ENCODE peak calls at places on chromosomes 5 and 9, in seven cellular contexts. Q is breast epithelium, P is stomach, H is GM12892, U is prostate gland, M is GM12891, L is HCT116. S is an unnamed sample.

GRCh38 chr5:147483961-147484707 is 25.7 kb downstream of the DPYSL3 start:
- DNase-seq in U (no peak), Q (no peak), H (no peak), L (no peak), M (no peak), P (no peak), S (no peak)

GRCh38 chr9:106220415-106220814 is 526.1 kb downstream of the TMEM38B start:
- DNase-seq in H (no peak), L (no peak), P (no peak), Q (no peak), U (no peak), M (no peak), S (no peak)

GRCh38 chr5:124315746-124316415 is 430.6 kb downstream of the ZNF608 start:
- DNase-seq in L (no peak), P (no peak), Q (no peak), H (no peak), U (no peak), M (no peak), S (no peak)

GRCh38 chr5:141843156-141843927 is 34.9 kb downstream of the PCDH1 start:
- DNase-seq in U (no peak), M (no peak), P (peak), L (no peak), Q (peak), H (no peak), S (no peak)

GRCh38 chr5:29134418-29134817 is 2059.1 kb upstream of the CDH6 start:
- DNase-seq in L (no peak), Q (no peak), M (no peak), P (no peak), U (no peak), H (no peak), S (no peak)

GRCh38 chr5:168364151-168364661 is 72.8 kb downstream of the WWC1 start:
- DNase-seq in U (no peak), H (no peak), Q (no peak), M (no peak), L (peak), P (no peak), S (no peak)

GRCh38 chr9:114968710-114969109 is 38.3 kb upstream of the TNFSF8 start:
- DNase-seq in L (no peak), M (no peak), H (no peak), U (no peak), P (no peak), Q (no peak), S (no peak)

GRCh38 chr9:114275246-114275994 is 47.5 kb upstream of the ORM1 start:
- DNase-seq in P (no peak), L (no peak), M (no peak), U (no peak), Q (peak), H (no peak), S (no peak)

GRCh38 chr5:125083932-125084331 is 337.5 kb upstream of the ZNF608 start:
- DNase-seq in L (no peak), M (no peak), H (no peak), Q (no peak), U (no peak), P (no peak), S (no peak)

GRCh38 chr5:79878721-79879336 is 112.2 kb downstream of the MTX3 start:
- DNase-seq in P (no peak), Q (no peak), H (peak), M (peak), U (no peak), L (peak), S (peak)

GRCh38 chr9:133589454-133590227 is 19.5 kb downstream of the FAM163B start:
- DNase-seq in L (peak), M (no peak), P (no peak), H (no peak), U (no peak), Q (no peak), S (no peak)

GRCh38 chr5:169901896-169902295 is 78.4 kb downstream of the INSYN2B start:
- DNase-seq in P (no peak), U (no peak), H (no peak), M (no peak), Q (no peak), L (no peak), S (no peak)

GRCh38 chr5:14467251-14467650 is 114.3 kb upstream of the OTULINL start:
- DNase-seq in M (no peak), H (no peak), P (no peak), U (no peak), Q (no peak), L (no peak), S (no peak)

GRCh38 chr5:122354293-122354692 is 42.3 kb downstream of the SNCAIP start:
- DNase-seq in Q (no peak), L (no peak), P (no peak), H (no peak), U (no peak), M (no peak), S (no peak)

GRCh38 chr9:133661846-133662636 is 25.9 kb downstream of the DBH start:
- DNase-seq in Q (no peak), M (no peak), L (no peak), H (no peak), P (no peak), U (no peak), S (no peak)

GRCh38 chr9:125433461-125434001 is 171.9 kb downstream of the GAPVD1 start:
- DNase-seq in H (no peak), Q (no peak), M (no peak), L (no peak), U (no peak), P (no peak), S (no peak)

GRCh38 chr5:87383216-87383615 is 29.5 kb downstream of the CCNH start:
- DNase-seq in H (no peak), Q (no peak), M (no peak), P (no peak), U (no peak), L (no peak), S (no peak)

GRCh38 chr9:79377315-79377855 is 194.4 kb upstream of the TLE4 start:
- DNase-seq in H (no peak), Q (no peak), L (no peak), P (no peak), U (no peak), M (no peak), S (no peak)

GRCh38 chr9:37602817-37603216 is 10.4 kb upstream of the TOMM5 start:
- DNase-seq in M (no peak), U (peak), Q (peak), H (no peak), P (peak), L (no peak), S (no peak)

GRCh38 chr5:74477761-74478160 is 162.8 kb downstream of the ENC1 start:
- DNase-seq in M (no peak), L (no peak), H (no peak), Q (no peak), U (no peak), P (no peak), S (no peak)

GRCh38 chr9:129006328-129007034 is 21.6 kb downstream of the SH3GLB2 start:
- DNase-seq in M (peak), L (peak), Q (peak), H (peak), P (peak), U (peak), S (no peak)

DNA sequence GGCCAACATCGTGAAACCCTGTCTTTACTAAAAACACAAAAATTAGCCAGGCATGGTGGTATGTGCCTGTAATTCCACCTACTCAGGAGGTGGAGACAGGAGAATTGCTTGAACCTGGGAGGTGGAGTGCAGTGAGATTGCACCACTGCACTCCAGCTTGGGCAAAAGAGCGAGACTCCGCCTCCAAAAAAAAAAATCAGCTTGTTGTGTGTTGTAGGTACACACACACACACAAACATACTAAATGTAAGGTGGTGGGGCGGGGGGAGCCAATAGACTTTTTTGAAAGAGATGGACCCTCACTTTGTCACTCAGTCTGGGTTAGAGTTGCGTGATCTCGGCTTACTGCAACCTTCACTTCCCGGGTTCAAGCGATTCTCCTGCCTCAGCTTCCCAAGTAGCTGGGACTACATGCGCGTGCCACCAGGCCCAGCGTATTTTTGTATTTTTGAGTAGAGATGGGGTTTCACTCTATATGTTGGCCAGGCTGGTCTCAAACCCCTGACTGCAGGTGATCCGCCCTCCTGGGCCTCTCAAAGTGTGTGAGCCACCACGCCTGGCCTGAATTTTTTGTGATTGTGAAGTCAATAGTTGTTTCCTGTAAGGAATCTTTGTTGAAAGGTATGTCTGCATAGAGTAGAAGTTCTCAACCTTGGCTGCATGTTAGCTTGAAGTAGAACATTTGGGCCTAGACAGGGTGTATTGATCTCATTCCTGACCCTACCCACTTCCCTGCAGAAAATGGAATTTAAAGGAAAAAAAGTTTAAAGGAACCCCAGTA is 13.7 kb downstream of the NPM1 start:
- DNase-seq in M (no peak), P (no peak), H (no peak), L (no peak), U (no peak), Q (no peak), S (no peak)
- TF ChIP-seq POLR2AphosphoS5 in M (peak), P (no peak), H (peak), L (no peak), U (no peak), Q (no peak), S (no peak)

GRCh38 chr9:100427366-100428263 is 672 bp downstream of the MSANTD3 start:
- DNase-seq in H (no peak), U (peak), Q (peak), L (peak), M (no peak), P (peak), S (no peak)

GRCh38 chr9:100428871-100429654 is 2.1 kb downstream of the MSANTD3 start:
- DNase-seq in M (no peak), U (no peak), Q (no peak), H (no peak), L (peak), P (no peak), S (no peak)

GRCh38 chr9:100425758-100426157 is 1.2 kb upstream of the MSANTD3 start:
- DNase-seq in M (no peak), Q (no peak), H (no peak), P (no peak), U (no peak), L (no peak), S (no peak)

GRCh38 chr9:100426194-100426531 is 780 bp upstream of the MSANTD3 start:
- DNase-seq in Q (no peak), U (no peak), H (no peak), L (no peak), M (no peak), P (no peak), S (no peak)

DNA sequence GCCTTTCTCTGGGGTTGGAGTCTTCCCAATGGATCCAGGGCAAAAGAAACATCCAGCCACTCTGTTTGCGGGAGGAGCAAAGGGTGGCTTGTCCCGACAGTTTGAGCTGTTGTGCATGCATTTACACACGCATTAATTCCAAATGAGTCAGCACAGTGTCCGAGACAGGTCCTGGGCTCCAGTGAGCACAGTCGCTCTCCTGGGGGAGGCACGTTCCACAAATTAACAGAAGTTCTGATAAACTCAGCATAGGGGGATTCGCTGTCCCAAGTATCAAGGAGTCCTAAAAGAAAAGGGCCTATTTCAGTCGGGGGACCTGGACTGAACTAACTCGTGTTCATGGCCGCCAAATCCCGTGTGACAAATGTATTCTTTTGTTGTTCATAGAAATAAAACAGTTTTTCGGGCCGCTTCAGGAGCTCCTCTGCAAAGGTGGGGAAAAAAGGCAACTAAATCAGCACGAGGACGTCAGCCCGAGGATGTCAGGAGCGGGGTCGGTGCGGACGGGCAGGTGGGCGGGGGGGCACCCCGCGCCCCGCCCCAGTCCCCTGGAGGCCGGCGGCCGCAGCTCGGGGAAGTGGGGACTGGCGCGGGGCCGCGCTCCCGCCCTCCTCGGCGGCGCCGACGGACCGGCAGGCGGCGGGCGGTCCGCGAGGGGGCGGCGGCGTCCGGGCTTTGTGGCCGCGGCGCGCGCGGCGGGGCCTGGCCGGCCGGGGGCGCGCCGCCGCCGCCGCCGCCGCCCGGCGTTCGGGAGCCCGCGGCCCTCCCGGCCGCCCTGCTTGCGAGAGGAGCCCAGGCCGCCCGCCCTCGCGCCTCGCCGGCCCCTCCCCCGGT is at the start of gene MSANTD3:
- DNase-seq in L (peak), Q (peak), M (peak), H (peak), P (peak), U (peak), S (no peak)
- TF ChIP-seq POLR2AphosphoS5 in L (peak), Q (no peak), M (no peak), H (no peak), P (peak), U (no peak), S (peak)

GRCh38 chr5:39370555-39371366 is 6.5 kb upstream of the C9 start:
- DNase-seq in H (no peak), M (no peak), U (peak), Q (no peak), L (no peak), P (peak), S (no peak)

GRCh38 chr5:39369123-39369815 is 5.0 kb upstream of the C9 start:
- DNase-seq in H (no peak), Q (no peak), P (no peak), M (no peak), L (no peak), U (no peak), S (no peak)

GRCh38 chr5:39371367-39371635 is 7.0 kb upstream of the C9 start:
- DNase-seq in P (no peak), L (no peak), Q (no peak), U (no peak), H (no peak), M (no peak), S (no peak)

GRCh38 chr5:39376293-39376714 is 12.0 kb upstream of the C9 start:
- DNase-seq in U (peak), M (no peak), P (no peak), L (peak), H (no peak), Q (no peak), S (no peak)

DNA sequence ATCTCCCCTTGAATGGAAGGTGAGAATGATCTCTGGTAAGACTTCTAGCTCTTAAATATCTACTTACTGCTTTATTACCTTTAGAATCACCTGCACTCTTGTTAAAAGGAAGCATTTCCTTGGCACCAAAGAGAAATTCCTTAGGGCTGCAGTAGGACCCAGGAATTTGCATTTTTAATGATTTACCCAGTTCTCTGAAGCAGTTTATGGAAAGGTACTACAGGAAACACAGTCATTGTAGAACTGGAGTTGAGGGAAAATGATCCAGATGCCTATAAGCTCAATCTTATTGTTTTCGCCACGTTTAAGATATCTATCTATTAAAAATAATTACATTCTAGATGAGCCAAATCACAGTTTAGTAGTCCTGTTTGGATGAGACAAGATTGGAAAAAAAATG is 9.5 kb upstream of the C9 start:
- DNase-seq in P (no peak), L (no peak), Q (no peak), H (no peak), U (no peak), M (no peak), S (no peak)
- TF ChIP-seq POLR2AphosphoS5 in P (no peak), L (no peak), Q (no peak), H (no peak), U (no peak), M (no peak), S (no peak)

DNA sequence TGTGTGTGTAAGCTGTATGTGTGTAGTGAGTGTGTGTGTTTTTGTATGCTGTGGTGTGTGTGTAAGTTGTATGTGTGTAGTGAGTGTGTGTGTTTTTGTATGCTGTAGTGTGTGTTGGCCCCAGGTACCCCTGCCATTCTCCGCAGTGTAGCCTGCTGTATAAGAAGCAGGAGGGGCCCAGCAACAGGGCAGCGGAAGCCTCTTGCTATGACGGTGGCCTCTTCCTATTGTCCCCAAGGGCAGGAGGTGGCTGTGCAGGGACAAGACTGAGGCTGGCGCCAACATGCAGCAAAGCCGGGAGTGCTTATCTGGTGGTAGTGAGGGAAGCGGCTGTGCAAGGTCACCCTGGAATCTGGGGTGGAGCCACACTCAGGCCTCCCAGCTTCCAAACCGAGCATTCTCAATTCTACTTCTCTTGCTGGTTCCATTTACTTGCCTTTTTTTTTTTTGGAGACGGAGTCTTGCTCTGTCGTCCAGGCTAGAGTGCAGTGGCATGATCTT is 5.1 kb downstream of the SPAAR start:
- DNase-seq in P (peak), H (no peak), U (no peak), L (no peak), Q (no peak), M (no peak), S (no peak)
- TF ChIP-seq POLR2AphosphoS5 in P (peak), H (no peak), U (no peak), L (no peak), Q (peak), M (no peak), S (peak)